ENCODE peak calls at places on chromosomes 13 and 19, in nine cellular contexts. V is AG09309, J is spleen, C is heart right ventricle, K is glutamatergic neuron, O is brain microvascular endothelial cell, P is ascending aorta, R is ovary, T is lower lobe of right lung. S is an unnamed sample.

GRCh38 chr13:67416047-67416925 is 186.2 kb upstream of the PCDH9 start:
- DNase-seq in V (no peak), J (no peak), C (no peak), K (peak), O (peak), P (no peak), R (no peak), T (peak), S (no peak)

GRCh38 chr19:51681286-51681956 is 11.7 kb upstream of the SPACA6 start:
- DNase-seq in V (no peak), J (no peak), C (no peak), K (peak), O (no peak), P (no peak), R (no peak), T (no peak), S (no peak)

GRCh38 chr13:100269837-100270236 is 180.9 kb downstream of the PCCA start:
- DNase-seq in V (peak), J (no peak), C (peak), K (no peak), O (peak), P (peak), R (peak), T (peak), S (no peak)

GRCh38 chr13:94849254-94849653 is 136.9 kb upstream of the SOX21 start:
- DNase-seq in V (no peak), J (no peak), C (no peak), K (no peak), O (no peak), P (no peak), R (no peak), T (no peak), S (no peak)

GRCh38 chr19:293436-294110 is 2.4 kb upstream of the PLPP2 start:
- DNase-seq in V (no peak), J (no peak), C (no peak), K (no peak), O (no peak), P (no peak), R (no peak), T (no peak), S (no peak)

GRCh38 chr19:324716-325115 is 19.9 kb downstream of the MIER2 start:
- DNase-seq in V (no peak), J (no peak), C (no peak), K (no peak), O (no peak), P (no peak), R (no peak), T (no peak), S (no peak)

GRCh38 chr19:1105217-1105872 is 1.6 kb downstream of the GPX4 start:
- DNase-seq in V (no peak), J (peak), C (no peak), K (no peak), O (no peak), P (no peak), R (peak), T (no peak), S (no peak)

GRCh38 chr19:58304748-58305064 is 471 bp upstream of the ERVK3-1 start:
- DNase-seq in V (no peak), J (no peak), C (no peak), K (no peak), O (no peak), P (no peak), R (no peak), T (no peak), S (no peak)

GRCh38 chr13:42307461-42307860 is 35.5 kb downstream of the AKAP11 start:
- DNase-seq in V (no peak), J (no peak), C (no peak), K (no peak), O (no peak), P (no peak), R (no peak), T (no peak), S (no peak)

GRCh38 chr19:19139876-19140229 is 1.6 kb upstream of the TMEM161A start:
- DNase-seq in V (no peak), J (no peak), C (no peak), K (no peak), O (no peak), P (no peak), R (no peak), T (no peak), S (no peak)
- TF ChIP-seq CTCF in V (no peak), J (peak), C (peak), K (peak), O (no peak), P (no peak), R (no peak), T (peak), S (no peak)

DNA sequence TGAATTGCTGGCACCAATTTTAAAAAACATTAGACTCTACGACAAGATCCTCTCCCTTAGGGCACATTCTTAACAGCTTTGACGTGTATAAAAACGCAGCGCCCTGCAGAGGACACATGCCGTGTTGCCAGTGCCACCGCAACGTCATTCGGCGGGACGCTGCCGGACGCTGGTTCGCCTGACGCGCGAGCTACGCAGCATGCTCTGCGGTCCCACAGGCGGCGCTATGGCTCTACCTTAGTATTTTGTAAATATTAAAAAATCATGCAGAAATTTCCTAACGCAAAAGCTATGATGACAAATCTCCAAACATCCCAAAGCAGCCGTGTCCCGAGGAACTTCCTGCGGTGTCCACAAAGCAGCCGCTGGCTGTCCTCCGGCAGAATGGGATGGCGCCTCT is 4.2 kb upstream of the ADPRHL1 start:
- DNase-seq in V (no peak), J (no peak), C (no peak), K (no peak), O (no peak), P (peak), R (no peak), T (no peak), S (no peak)
- TF ChIP-seq CTCF in V (no peak), J (no peak), C (no peak), K (no peak), O (peak), P (no peak), R (no peak), T (no peak), S (no peak)

DNA sequence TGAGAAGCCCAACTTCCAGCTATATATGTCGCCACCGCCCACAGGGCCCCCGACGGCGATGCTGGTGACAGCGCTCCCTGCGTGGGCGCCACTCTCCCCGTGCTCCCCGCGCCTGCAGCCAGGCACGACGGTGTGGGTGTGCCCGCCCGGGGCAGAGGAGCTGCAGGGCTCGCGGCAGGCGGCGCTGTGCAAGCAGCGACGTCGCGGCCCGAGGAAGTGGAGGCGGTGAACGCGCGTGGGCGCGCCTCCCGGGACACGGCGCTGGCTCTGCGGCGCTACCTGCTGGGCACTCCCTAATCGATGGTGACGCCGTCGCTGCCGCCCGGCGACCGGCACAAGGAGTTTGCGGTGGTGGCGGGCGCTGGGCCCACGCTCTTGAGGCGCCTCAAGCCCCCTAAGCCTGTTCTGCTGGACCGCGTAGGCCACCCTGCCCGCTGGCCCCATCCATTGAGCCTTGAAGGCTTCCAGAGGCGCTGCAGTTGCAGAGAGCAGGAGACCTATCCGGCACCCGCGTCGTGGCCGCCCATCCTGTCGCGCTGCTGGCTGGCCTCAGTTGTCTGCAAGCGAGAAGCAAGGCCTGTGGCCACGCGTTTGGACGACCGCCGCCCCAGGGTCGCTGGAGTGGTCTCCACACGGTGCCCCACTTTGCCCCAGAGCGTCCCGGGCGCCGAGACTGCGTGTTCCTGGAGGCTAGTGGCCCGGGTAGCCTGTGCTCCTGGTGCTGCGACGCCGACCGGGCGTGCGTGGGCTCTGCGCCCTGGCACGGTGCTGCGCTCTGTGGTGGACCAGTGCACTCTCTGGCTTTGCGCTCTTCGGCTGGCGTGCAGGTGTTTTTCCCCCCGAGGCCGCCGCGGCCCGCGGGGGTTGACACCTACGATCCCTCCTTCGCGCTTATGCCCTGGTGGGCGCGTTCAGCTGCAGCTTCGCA is 23.1 kb downstream of the LRFN3 start:
- DNase-seq in V (no peak), J (peak), C (no peak), K (peak), O (no peak), P (no peak), R (no peak), T (peak), S (no peak)
- TF ChIP-seq CTCF in V (peak), J (peak), C (peak), K (peak), O (peak), P (peak), R (no peak), T (peak), S (peak)

GRCh38 chr13:23570931-23571330 is 719 bp downstream of the TNFRSF19 start:
- DNase-seq in V (no peak), J (no peak), C (no peak), K (no peak), O (no peak), P (no peak), R (no peak), T (no peak), S (no peak)
- TF ChIP-seq CTCF in V (peak), J (no peak), C (peak), K (no peak), O (peak), P (no peak), R (no peak), T (no peak), S (peak)

GRCh38 chr13:30616927-30617314 is 799 bp upstream of the USPL1 start:
- DNase-seq in V (peak), J (no peak), C (peak), K (no peak), O (peak), P (peak), R (peak), T (peak), S (peak)
- TF ChIP-seq CTCF in V (no peak), J (no peak), C (no peak), K (no peak), O (no peak), P (no peak), R (no peak), T (no peak), S (no peak)

DNA sequence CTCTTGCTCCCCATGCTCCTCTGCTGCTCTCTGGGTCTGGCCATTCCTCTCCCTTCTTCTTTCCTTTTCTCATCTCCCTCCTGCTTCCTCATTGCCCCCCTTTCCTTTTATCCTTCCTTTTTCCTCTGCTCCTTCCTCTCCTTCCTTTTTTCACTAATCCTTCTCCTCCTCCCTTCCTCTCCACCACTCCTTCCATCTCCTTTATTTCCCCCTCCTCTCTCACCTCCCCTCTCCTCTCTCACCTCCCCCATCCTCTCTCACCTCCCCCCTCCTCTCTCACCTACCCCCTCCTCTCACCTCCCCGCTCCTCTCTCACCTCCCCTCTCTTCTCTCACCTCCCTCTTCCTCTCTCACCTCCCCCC is 13.6 kb downstream of the ARHGEF1 start:
- DNase-seq in V (no peak), J (no peak), C (no peak), K (no peak), O (no peak), P (no peak), R (no peak), T (no peak), S (no peak)
- TF ChIP-seq CTCF in V (no peak), J (no peak), C (no peak), K (no peak), O (no peak), P (no peak), R (no peak), T (no peak), S (no peak)

GRCh38 chr19:48975947-48976847 is 11.1 kb downstream of the FTL start:
- DNase-seq in V (no peak), J (no peak), C (no peak), K (peak), O (no peak), P (no peak), R (no peak), T (no peak), S (no peak)
- TF ChIP-seq CTCF in V (no peak), J (no peak), C (no peak), K (peak), O (peak), P (no peak), R (no peak), T (no peak), S (no peak)

GRCh38 chr19:30437869-30438268 is 65.7 kb downstream of the ZNF536 start:
- DNase-seq in V (no peak), J (no peak), C (no peak), K (no peak), O (no peak), P (no peak), R (no peak), T (no peak), S (no peak)
- TF ChIP-seq CTCF in V (no peak), J (no peak), C (no peak), K (no peak), O (no peak), P (no peak), R (no peak), T (no peak), S (no peak)

GRCh38 chr19:14315433-14315832 is 65.8 kb upstream of the ADGRE5 start:
- DNase-seq in V (no peak), J (no peak), C (no peak), K (no peak), O (no peak), P (no peak), R (no peak), T (no peak), S (no peak)
- TF ChIP-seq CTCF in V (no peak), J (no peak), C (no peak), K (no peak), O (peak), P (no peak), R (no peak), T (no peak), S (peak)

GRCh38 chr19:4361152-4362037 is 18.0 kb downstream of the MPND start:
- DNase-seq in V (no peak), J (peak), C (no peak), K (no peak), O (peak), P (no peak), R (peak), T (peak), S (no peak)

GRCh38 chr19:4362038-4362828 is 18.9 kb downstream of the MPND start:
- DNase-seq in V (no peak), J (peak), C (no peak), K (no peak), O (no peak), P (no peak), R (no peak), T (no peak), S (no peak)

GRCh38 chr19:4360641-4361151 is 17.3 kb downstream of the MPND start:
- DNase-seq in V (no peak), J (peak), C (no peak), K (peak), O (no peak), P (no peak), R (peak), T (peak), S (no peak)

GRCh38 chr19:4363571-4364304 is 20.4 kb downstream of the MPND start:
- DNase-seq in V (no peak), J (peak), C (no peak), K (no peak), O (no peak), P (no peak), R (no peak), T (peak), S (no peak)

GRCh38 chr19:4362871-4363545 is 19.6 kb downstream of the MPND start:
- DNase-seq in V (no peak), J (peak), C (no peak), K (no peak), O (no peak), P (no peak), R (no peak), T (no peak), S (no peak)
- TF ChIP-seq CTCF in V (peak), J (peak), C (no peak), K (no peak), O (peak), P (no peak), R (no peak), T (no peak), S (peak)